ENCODE peak calls at places on chromosomes 11 and 22, in seven cellular contexts. B, L, H, W, O, I and G are unnamed samples.

GRCh38 chr11:121494355-121495099 is 41.8 kb upstream of the SORL1-AS1 start:
- DNase-seq in L (no peak), O (peak), W (no peak), H (no peak), B (no peak), I (no peak), G (no peak)

GRCh38 chr11:114563077-114563476 is 3.4 kb upstream of the NXPE1 start:
- DNase-seq in O (no peak), I (no peak), L (no peak), H (no peak), B (no peak), W (no peak), G (peak)

GRCh38 chr11:12126352-12127019 is 16.1 kb downstream of the MICAL2 start:
- DNase-seq in I (peak), L (no peak), O (no peak), H (no peak), W (peak), B (no peak), G (peak)

GRCh38 chr22:32031466-32031865 is 11.6 kb upstream of the SLC5A1 start:
- DNase-seq in W (no peak), B (no peak), H (no peak), I (no peak), L (no peak), O (no peak), G (no peak)

GRCh38 chr11:2143652-2144548 is 4.7 kb upstream of the IGF2 start:
- DNase-seq in B (no peak), I (no peak), L (no peak), O (no peak), H (no peak), W (no peak), G (no peak)

GRCh38 chr11:27196040-27196897 is 155.7 kb downstream of the BBOX1 start:
- DNase-seq in W (no peak), B (no peak), H (no peak), I (no peak), O (no peak), L (no peak), G (no peak)

GRCh38 chr22:41687901-41688364 is 734 bp downstream of the SNU13 start:
- DNase-seq in H (peak), O (no peak), W (peak), I (peak), B (no peak), L (peak), G (peak)

GRCh38 chr11:60771146-60771545 is 14.0 kb upstream of the MS4A10 start:
- DNase-seq in W (no peak), I (no peak), B (no peak), L (no peak), H (no peak), O (no peak), G (no peak)

GRCh38 chr11:117809236-117810055 is 12.4 kb upstream of the DSCAML1 start:
- DNase-seq in W (peak), B (peak), L (peak), H (peak), O (peak), I (no peak), G (peak)

GRCh38 chr11:57493507-57494503 is 21.7 kb downstream of the SLC43A1 start:
- DNase-seq in O (peak), W (no peak), L (peak), H (peak), B (peak), I (no peak), G (no peak)

GRCh38 chr11:34640050-34640971 is 19.4 kb downstream of the EHF start:
- DNase-seq in B (no peak), W (no peak), I (peak), L (no peak), O (no peak), H (no peak), G (no peak)

GRCh38 chr22:38097557-38098409 is 12.7 kb downstream of the BAIAP2L2 start:
- DNase-seq in O (no peak), L (no peak), I (peak), B (peak), W (no peak), H (no peak), G (peak)